ENCODE peak calls at places on chromosomes 5 and 9, in four cellular contexts. E is NT2/D1, I is HEK293T, S is H1. O is an unnamed sample.

GRCh38 chr9:128218172-128218517 is 15.0 kb downstream of the DNM1 start:
- DNase-seq in I (no peak), E (no peak), S (no peak), O (no peak)

GRCh38 chr5:142324377-142324870 is 397 bp downstream of the SPRY4 start:
- DNase-seq in I (peak; percentile 50), E (no peak), S (no peak), O (no peak)

GRCh38 chr9:18606281-18606680 is 132.3 kb downstream of the ADAMTSL1 start:
- DNase-seq in S (no peak), I (no peak), E (no peak), O (no peak)

GRCh38 chr5:127968998-127969397 is 114.6 kb upstream of the SLC12A2 start:
- DNase-seq in I (no peak), E (no peak), S (no peak), O (no peak)

GRCh38 chr5:68505917-68506860 is 290.6 kb downstream of the PIK3R1 start:
- DNase-seq in E (no peak), S (no peak), I (peak; percentile 9), O (no peak)

GRCh38 chr5:124789104-124789605 is 42.7 kb upstream of the ZNF608 start:
- DNase-seq in E (no peak), S (no peak), I (no peak), O (no peak)

GRCh38 chr5:36739751-36740221 is 133.4 kb downstream of the SLC1A3 start:
- DNase-seq in I (peak; percentile 70), S (peak; percentile 68), E (peak; percentile 66), O (no peak)

GRCh38 chr9:95027914-95028854 is 289.3 kb downstream of the FANCC start:
- DNase-seq in S (no peak), E (no peak), I (no peak), O (no peak)

GRCh38 chr9:20446248-20446647 is 176.1 kb downstream of the MLLT3 start:
- DNase-seq in I (no peak), E (no peak), S (no peak), O (no peak)

GRCh38 chr9:94945191-94946144 is 219.0 kb downstream of the AOPEP start:
- DNase-seq in I (no peak), S (no peak), E (no peak), O (no peak)

GRCh38 chr5:122896598-122897282 is 51.3 kb downstream of the SNX24 start:
- DNase-seq in E (no peak), S (no peak), I (no peak), O (no peak)

GRCh38 chr5:151739395-151739794 is 19.0 kb downstream of the ATOX1 start:
- DNase-seq in I (no peak), E (no peak), S (no peak), O (no peak)

GRCh38 chr5:96816430-96816939 is 8.7 kb upstream of the ERAP1 start:
- DNase-seq in E (no peak), I (no peak), S (no peak), O (peak; percentile 90)

GRCh38 chr9:297104-297794 is 82.6 kb downstream of the DOCK8 start:
- DNase-seq in I (no peak), E (no peak), S (no peak), O (peak; percentile 91)

GRCh38 chr5:92553326-92553725 is 1027.7 kb downstream of the NR2F1-AS1 start:
- DNase-seq in E (no peak), S (no peak), I (no peak), O (no peak)

GRCh38 chr5:92556747-92557146 is 1024.3 kb downstream of the NR2F1-AS1 start:
- DNase-seq in I (no peak), E (no peak), S (no peak), O (no peak)

GRCh38 chr5:92548351-92548750 is 1032.7 kb downstream of the NR2F1-AS1 start:
- DNase-seq in I (no peak), E (no peak), S (no peak), O (no peak)

GRCh38 chr5:92554447-92555085 is 1026.5 kb downstream of the NR2F1-AS1 start:
- DNase-seq in S (no peak), E (no peak), I (no peak), O (no peak)

DNA sequence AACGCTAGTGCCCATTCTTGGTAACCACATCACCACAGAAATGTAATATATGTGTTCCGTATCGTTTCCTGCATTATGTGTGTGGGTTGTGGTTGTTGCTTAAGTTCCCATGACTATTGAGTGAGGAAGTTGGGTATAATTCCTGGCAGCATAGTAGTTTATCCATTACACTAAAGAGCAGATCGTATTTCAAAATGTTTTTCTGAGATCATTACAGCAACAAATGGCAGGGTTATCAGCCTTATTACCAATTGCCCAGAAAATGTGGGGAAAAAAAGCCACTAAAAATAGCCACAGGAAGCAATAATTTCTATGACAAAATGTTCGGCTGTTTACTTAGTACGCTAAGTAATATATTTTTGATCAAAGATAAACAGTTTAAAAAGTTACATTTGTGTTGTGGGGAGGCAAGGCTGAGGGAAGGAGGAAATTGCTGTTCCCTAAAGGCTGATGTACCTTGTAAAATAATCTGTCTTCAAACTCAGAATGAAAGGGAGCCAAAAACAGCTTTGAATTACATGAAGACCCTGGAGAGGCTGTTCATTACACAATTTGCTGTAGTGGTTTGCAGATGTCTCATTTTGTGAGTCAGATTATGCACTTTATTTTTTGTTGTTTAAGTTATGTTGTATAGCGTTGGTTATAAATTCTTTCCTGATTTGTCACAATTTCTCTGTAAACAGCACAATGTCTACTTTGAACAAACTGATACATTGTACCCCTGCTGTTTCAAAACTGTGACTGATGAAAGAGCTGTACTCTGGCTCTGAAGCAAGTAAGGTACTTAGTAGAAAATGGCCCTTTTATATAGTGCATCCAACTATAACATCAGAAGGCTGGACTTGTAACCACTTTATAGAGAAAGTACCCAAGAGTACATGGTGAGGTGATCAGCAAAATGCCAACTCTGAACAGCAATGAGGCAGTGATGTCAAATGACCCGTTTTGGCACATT is 1028.5 kb downstream of the NR2F1-AS1 start:
- DNase-seq in E (no peak), I (peak; percentile 46), S (no peak), O (no peak)
- TF ChIP-seq SUZ12 in E (no peak), I (no peak), S (no peak), O (no peak)

GRCh38 chr9:26054600-26055516 is 376.6 kb upstream of the TUSC1 start:
- DNase-seq in E (no peak), I (no peak), S (no peak), O (no peak)
- TF ChIP-seq SUZ12 in E (no peak), I (no peak), S (no peak), O (no peak)

GRCh38 chr5:143594913-143595818 is 191.7 kb upstream of the NR3C1 start:
- DNase-seq in S (no peak), E (no peak), I (no peak), O (no peak)
- TF ChIP-seq SUZ12 in S (no peak), E (no peak), I (no peak), O (no peak)

DNA sequence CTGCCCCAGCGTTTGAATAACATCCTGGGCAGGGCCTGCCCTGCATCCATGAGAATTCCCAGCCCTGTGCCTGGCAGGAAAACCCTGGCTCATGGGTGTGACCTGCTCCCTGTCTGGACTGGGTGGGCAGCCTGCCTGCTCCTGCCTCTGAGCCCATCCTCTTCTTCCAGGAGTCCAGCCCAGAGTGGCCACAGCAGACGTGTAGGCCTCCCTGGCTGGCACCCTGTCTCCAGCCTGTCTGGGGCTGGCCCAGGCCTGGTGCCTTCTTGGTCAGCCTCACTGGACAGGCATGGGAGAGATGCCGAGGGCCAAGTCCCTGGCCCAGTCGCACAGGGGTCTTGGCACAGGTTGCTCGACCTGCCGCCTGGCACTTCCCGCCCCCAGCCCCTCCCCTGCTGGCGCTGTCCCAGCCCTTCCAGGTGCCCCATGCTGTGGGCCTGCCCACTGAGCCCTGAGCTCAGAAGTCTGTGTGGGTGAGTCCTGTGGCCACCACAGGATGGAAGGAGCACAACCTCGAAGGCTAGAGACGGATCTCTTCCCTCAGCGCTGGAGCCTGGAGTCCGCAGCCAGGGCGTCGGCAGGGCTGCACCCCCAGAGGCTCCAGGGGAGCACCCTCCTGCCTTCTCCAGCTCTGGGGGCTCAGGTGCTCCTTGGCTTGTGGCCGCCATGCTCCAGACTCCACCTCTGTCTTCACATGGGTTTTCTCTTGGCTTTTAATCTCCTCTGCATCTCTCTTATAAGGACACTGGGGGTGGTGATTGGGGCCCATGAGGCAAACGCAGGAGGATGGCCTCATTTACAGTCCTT is 11.8 kb upstream of the COL5A1 start:
- DNase-seq in S (no peak), I (no peak), E (no peak), O (no peak)
- TF ChIP-seq SUZ12 in S (no peak), I (no peak), E (no peak), O (no peak)